ENCODE peak calls at places on chromosomes 1 and 21, in seven cellular contexts. V is K562, D is HCT116, O is H1, L is SK-N-SH, W is HepG2, X is GM12878. N is an unnamed sample.

GRCh38 chr1:208045410-208046252 is 134.7 kb upstream of the CD34 start:
- DNase-seq in V (no peak), D (peak), O (no peak), L (no peak), W (no peak), X (no peak), N (peak)

GRCh38 chr1:93502561-93502960 is 54.6 kb downstream of the FNBP1L start:
- DNase-seq in V (no peak), D (no peak), O (no peak), L (no peak), W (no peak), X (no peak), N (no peak)

GRCh38 chr1:183881387-183882084 is 76.6 kb downstream of the RGL1 start:
- DNase-seq in V (no peak), D (no peak), O (peak), L (no peak), W (peak), X (no peak), N (no peak)

GRCh38 chr21:44940116-44940631 is 345 bp downstream of the SLX9 start:
- DNase-seq in V (no peak), D (no peak), O (no peak), L (no peak), W (no peak), X (no peak), N (no peak)

GRCh38 chr1:200180821-200181220 is 153.3 kb downstream of the NR5A2 start:
- DNase-seq in V (no peak), D (peak), O (no peak), L (no peak), W (no peak), X (no peak), N (peak)

GRCh38 chr1:181117648-181118449 is 29.3 kb downstream of the IER5 start:
- DNase-seq in V (no peak), D (peak), O (no peak), L (peak), W (no peak), X (no peak), N (peak)

GRCh38 chr1:205939690-205940330 is 3.4 kb downstream of the SLC26A9 start:
- DNase-seq in V (peak), D (peak), O (peak), L (peak), W (peak), X (no peak), N (no peak)

GRCh38 chr21:36783612-36784383 is 84.9 kb downstream of the SIM2 start:
- DNase-seq in V (no peak), D (peak), O (no peak), L (no peak), W (peak), X (no peak), N (no peak)

GRCh38 chr1:44676484-44677200 is 2.1 kb downstream of the ARMH1 start:
- DNase-seq in V (no peak), D (no peak), O (no peak), L (no peak), W (no peak), X (no peak), N (no peak)

GRCh38 chr1:237012789-237013383 is 8.6 kb upstream of the MT1HL1 start:
- DNase-seq in V (peak), D (no peak), O (no peak), L (peak), W (peak), X (no peak), N (peak)

GRCh38 chr1:18556364-18556763 is 74.3 kb upstream of the PAX7 start:
- DNase-seq in V (peak), D (peak), O (no peak), L (peak), W (peak), X (no peak), N (peak)

GRCh38 chr1:106814418-106814817 is 242.1 kb upstream of the PRMT6 start:
- DNase-seq in V (no peak), D (no peak), O (no peak), L (no peak), W (no peak), X (no peak), N (no peak)

GRCh38 chr1:66596191-66596590 is 62.2 kb downstream of the SGIP1 start:
- DNase-seq in V (no peak), D (no peak), O (no peak), L (no peak), W (no peak), X (no peak), N (no peak)

GRCh38 chr1:9825101-9826074 is 1.6 kb upstream of the CLSTN1 start:
- DNase-seq in V (peak), D (peak), O (peak), L (no peak), W (peak), X (peak), N (peak)

GRCh38 chr1:217273866-217274265 is 357.0 kb downstream of the GPATCH2 start:
- DNase-seq in V (no peak), D (no peak), O (no peak), L (no peak), W (no peak), X (no peak), N (no peak)

GRCh38 chr1:231432996-231433395 is 10.9 kb upstream of the EGLN1 start:
- DNase-seq in V (no peak), D (no peak), O (no peak), L (no peak), W (no peak), X (no peak), N (no peak)

GRCh38 chr1:57293214-57293613 is 130.6 kb downstream of the DAB1 start:
- DNase-seq in V (no peak), D (no peak), O (no peak), L (no peak), W (no peak), X (no peak), N (no peak)

GRCh38 chr1:219686171-219686570 is 73.3 kb upstream of the ZC3H11B start:
- DNase-seq in V (no peak), D (no peak), O (no peak), L (no peak), W (no peak), X (no peak), N (no peak)

GRCh38 chr1:180501865-180502360 is 464 bp downstream of the ACBD6 start:
- DNase-seq in V (peak), D (no peak), O (no peak), L (no peak), W (no peak), X (no peak), N (no peak)

GRCh38 chr21:25565272-25566199 is 41.7 kb downstream of the MRPL39 start:
- DNase-seq in V (no peak), D (no peak), O (no peak), L (no peak), W (no peak), X (no peak), N (no peak)

GRCh38 chr1:172742599-172743500 is 83.9 kb downstream of the FASLG start:
- DNase-seq in V (peak), D (peak), O (no peak), L (peak), W (peak), X (no peak), N (no peak)

GRCh38 chr1:113998361-113998760 is 19.1 kb downstream of the OLFML3 start:
- DNase-seq in V (no peak), D (no peak), O (no peak), L (peak), W (no peak), X (no peak), N (no peak)

GRCh38 chr21:38129711-38130110 is 127.1 kb upstream of the KCNJ15 start:
- DNase-seq in V (no peak), D (no peak), O (no peak), L (no peak), W (no peak), X (no peak), N (peak)

GRCh38 chr1:65469126-65469888 is 48.8 kb downstream of the LEPR start:
- DNase-seq in V (peak), D (no peak), O (no peak), L (no peak), W (peak), X (no peak), N (no peak)

GRCh38 chr1:228156518-228156875 is 6.8 kb downstream of the GJC2 start:
- DNase-seq in V (no peak), D (no peak), O (no peak), L (no peak), W (no peak), X (no peak), N (no peak)

GRCh38 chr1:246528933-246529731 is 22.1 kb upstream of the SMYD3 start:
- DNase-seq in V (no peak), D (no peak), O (no peak), L (no peak), W (peak), X (no peak), N (peak)

GRCh38 chr1:201408176-201408814 is 9.2 kb upstream of the LAD1 start:
- DNase-seq in V (peak), D (peak), O (peak), L (peak), W (peak), X (no peak), N (peak)

GRCh38 chr1:89833183-89834077 is 12.6 kb downstream of the LRRC8D start:
- DNase-seq in V (no peak), D (no peak), O (no peak), L (no peak), W (peak), X (no peak), N (no peak)

GRCh38 chr21:42556476-42556875 is 42.8 kb downstream of the SLC37A1 start:
- DNase-seq in V (no peak), D (no peak), O (no peak), L (no peak), W (no peak), X (no peak), N (no peak)

GRCh38 chr1:26833432-26834405 is 7.2 kb downstream of the ZDHHC18 start:
- DNase-seq in V (no peak), D (no peak), O (no peak), L (no peak), W (no peak), X (peak), N (no peak)

GRCh38 chr1:18542351-18542750 is 61.6 kb downstream of the KLHDC7A start:
- DNase-seq in V (no peak), D (no peak), O (no peak), L (no peak), W (no peak), X (no peak), N (no peak)

GRCh38 chr1:26132128-26132824 is 20.7 kb downstream of the PDIK1L start:
- DNase-seq in V (peak), D (no peak), O (peak), L (no peak), W (no peak), X (no peak), N (peak)

GRCh38 chr21:46114963-46115362 is 17.1 kb downstream of the COL6A2 start:
- DNase-seq in V (no peak), D (no peak), O (no peak), L (peak), W (no peak), X (no peak), N (no peak)

GRCh38 chr1:11056504-11056903 is 3.3 kb downstream of the SRM start:
- DNase-seq in V (no peak), D (no peak), O (no peak), L (no peak), W (no peak), X (no peak), N (no peak)
- TF ChIP-seq JUND in V (no peak), D (no peak), O (no peak), L (no peak), W (no peak), X (no peak), N (no peak)

GRCh38 chr1:151237678-151238466 is 16.7 kb upstream of the PSMD4 start:
- DNase-seq in V (no peak), D (no peak), O (no peak), L (no peak), W (no peak), X (no peak), N (no peak)

GRCh38 chr1:151235235-151235634 is 19.3 kb upstream of the PSMD4 start:
- DNase-seq in V (no peak), D (no peak), O (no peak), L (no peak), W (no peak), X (no peak), N (no peak)

GRCh38 chr1:151243683-151244216 is 10.8 kb upstream of the PSMD4 start:
- DNase-seq in V (no peak), D (no peak), O (no peak), L (no peak), W (no peak), X (no peak), N (no peak)

GRCh38 chr1:151242442-151242841 is 12.1 kb upstream of the PSMD4 start:
- DNase-seq in V (no peak), D (no peak), O (no peak), L (no peak), W (no peak), X (no peak), N (no peak)

DNA sequence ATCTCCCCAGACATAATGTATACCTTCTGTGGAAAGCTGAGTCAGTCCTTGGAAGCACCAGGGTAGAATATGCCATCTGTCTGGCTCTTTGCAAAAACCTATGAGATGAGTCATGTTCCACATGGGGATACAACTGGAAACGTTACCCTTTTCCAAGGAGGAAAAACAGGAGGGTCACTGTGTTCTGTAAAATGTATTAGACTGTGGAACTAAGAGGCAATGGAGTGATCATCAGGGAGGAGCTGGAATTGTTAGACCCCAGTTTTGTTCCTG is 16.1 kb upstream of the PSMD4 start:
- DNase-seq in V (no peak), D (no peak), O (no peak), L (peak), W (no peak), X (no peak), N (no peak)
- TF ChIP-seq JUND in V (no peak), D (no peak), O (no peak), L (peak), W (no peak), X (no peak), N (no peak)

DNA sequence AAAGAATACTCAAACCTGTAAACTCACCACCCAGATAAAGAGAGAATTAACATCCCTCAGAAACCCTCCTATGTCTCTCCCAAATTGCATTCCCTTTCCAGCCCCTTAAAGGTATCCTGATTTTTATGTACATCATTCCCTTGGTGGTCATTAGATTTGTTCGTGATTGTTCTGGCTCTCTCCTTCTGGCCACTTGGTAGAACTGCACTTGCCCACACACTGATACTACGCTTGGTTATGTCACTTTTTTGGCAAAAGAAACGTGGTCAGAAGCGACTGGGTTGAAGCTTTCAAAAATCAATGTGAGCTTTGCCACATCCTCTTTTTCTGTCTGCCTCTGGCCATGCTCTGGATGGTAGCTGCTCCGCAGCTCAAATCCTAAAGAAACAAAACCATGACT is 76.3 kb downstream of the KRTAP19-8 start:
- DNase-seq in V (no peak), D (no peak), O (no peak), L (no peak), W (no peak), X (no peak), N (no peak)
- TF ChIP-seq JUND in V (no peak), D (no peak), O (no peak), L (no peak), W (no peak), X (no peak), N (no peak)

GRCh38 chr1:24963099-24963872 is 33.2 kb upstream of the RUNX3 start:
- DNase-seq in V (peak), D (no peak), O (no peak), L (no peak), W (no peak), X (no peak), N (no peak)

GRCh38 chr1:24966121-24966723 is 36.1 kb upstream of the RUNX3 start:
- DNase-seq in V (no peak), D (no peak), O (no peak), L (no peak), W (no peak), X (no peak), N (no peak)

GRCh38 chr1:24965571-24965930 is 35.5 kb upstream of the RUNX3 start:
- DNase-seq in V (no peak), D (no peak), O (no peak), L (no peak), W (no peak), X (no peak), N (no peak)

GRCh38 chr1:24963943-24964677 is 34.0 kb upstream of the RUNX3 start:
- DNase-seq in V (no peak), D (no peak), O (no peak), L (no peak), W (no peak), X (no peak), N (no peak)

GRCh38 chr1:24964811-24965570 is 34.9 kb upstream of the RUNX3 start:
- DNase-seq in V (peak), D (no peak), O (no peak), L (no peak), W (no peak), X (peak), N (no peak)
- TF ChIP-seq JUND in V (no peak), D (no peak), O (no peak), L (no peak), W (no peak), X (no peak), N (no peak)

DNA sequence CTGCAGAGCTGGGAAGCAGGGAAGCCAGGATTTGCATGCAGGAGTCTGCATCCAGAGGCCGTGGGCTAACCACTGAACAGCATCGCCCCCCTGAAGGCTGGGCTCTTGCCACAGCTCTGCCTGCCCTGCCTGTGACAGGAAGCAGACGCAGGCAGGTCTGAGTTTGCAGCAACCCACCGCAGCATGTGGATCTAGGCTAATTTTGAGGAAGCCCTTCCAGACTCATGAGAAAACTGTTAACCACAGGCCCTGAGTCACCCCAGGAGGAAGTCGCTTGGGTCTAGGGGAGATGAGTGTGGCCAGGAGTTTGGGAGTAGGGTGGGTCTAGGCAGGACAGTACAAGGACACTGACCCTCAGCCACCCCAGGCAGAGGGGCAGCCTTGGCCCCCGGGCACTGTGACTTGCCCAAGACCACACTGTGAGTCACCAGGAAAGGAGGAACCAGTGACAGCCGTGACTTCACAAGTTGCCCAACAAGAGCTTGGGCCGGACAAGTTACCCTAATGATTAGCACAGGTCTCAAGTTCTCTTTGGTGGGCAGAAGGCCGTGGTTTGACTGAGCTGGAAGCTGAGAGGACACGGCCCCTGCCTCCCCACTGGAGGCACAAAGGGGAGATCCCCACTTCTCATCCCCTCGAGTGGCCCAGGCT is 904 bp downstream of the LAPTM5 start:
- DNase-seq in V (peak), D (no peak), O (no peak), L (no peak), W (no peak), X (no peak), N (no peak)
- TF ChIP-seq JUND in V (peak), D (no peak), O (no peak), L (no peak), W (no peak), X (no peak), N (no peak)

GRCh38 chr1:39288735-39289465 is 84.4 kb downstream of the MACF1 start:
- DNase-seq in V (no peak), D (no peak), O (no peak), L (no peak), W (no peak), X (no peak), N (no peak)

GRCh38 chr1:39282537-39283216 is 78.2 kb downstream of the MACF1 start:
- DNase-seq in V (no peak), D (no peak), O (no peak), L (no peak), W (peak), X (no peak), N (no peak)

GRCh38 chr1:39292401-39292800 is 87.9 kb downstream of the MACF1 start:
- DNase-seq in V (no peak), D (no peak), O (no peak), L (no peak), W (no peak), X (no peak), N (no peak)

GRCh38 chr1:39283858-39284257 is 79.4 kb downstream of the MACF1 start:
- DNase-seq in V (no peak), D (no peak), O (no peak), L (no peak), W (no peak), X (no peak), N (no peak)

DNA sequence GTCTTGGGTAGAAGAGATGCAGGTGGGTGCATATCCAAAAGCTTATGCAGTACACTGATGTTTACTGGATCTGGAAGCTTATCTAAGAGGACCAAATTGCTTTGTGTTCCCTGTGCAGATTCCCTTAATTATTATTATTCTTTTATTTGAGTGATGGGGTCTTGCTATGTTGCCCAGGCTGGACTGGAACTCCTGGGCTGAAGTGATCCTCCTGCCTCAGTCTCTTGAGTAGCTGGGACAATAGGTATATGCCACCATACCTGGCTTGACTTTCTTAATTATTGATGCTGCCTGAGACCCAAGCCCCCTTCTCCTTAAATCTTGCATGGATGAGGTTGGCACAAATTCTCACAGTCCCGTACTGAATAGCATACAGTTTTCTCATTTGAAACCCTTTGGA is 83.0 kb downstream of the MACF1 start:
- DNase-seq in V (no peak), D (no peak), O (no peak), L (no peak), W (no peak), X (no peak), N (no peak)
- TF ChIP-seq JUND in V (no peak), D (no peak), O (no peak), L (no peak), W (no peak), X (no peak), N (no peak)

GRCh38 chr1:40078512-40079333 is 18.3 kb downstream of the PPT1 start:
- DNase-seq in V (peak), D (peak), O (peak), L (peak), W (peak), X (no peak), N (no peak)
- TF ChIP-seq JUND in V (no peak), D (no peak), O (no peak), L (no peak), W (no peak), X (no peak), N (no peak)

DNA sequence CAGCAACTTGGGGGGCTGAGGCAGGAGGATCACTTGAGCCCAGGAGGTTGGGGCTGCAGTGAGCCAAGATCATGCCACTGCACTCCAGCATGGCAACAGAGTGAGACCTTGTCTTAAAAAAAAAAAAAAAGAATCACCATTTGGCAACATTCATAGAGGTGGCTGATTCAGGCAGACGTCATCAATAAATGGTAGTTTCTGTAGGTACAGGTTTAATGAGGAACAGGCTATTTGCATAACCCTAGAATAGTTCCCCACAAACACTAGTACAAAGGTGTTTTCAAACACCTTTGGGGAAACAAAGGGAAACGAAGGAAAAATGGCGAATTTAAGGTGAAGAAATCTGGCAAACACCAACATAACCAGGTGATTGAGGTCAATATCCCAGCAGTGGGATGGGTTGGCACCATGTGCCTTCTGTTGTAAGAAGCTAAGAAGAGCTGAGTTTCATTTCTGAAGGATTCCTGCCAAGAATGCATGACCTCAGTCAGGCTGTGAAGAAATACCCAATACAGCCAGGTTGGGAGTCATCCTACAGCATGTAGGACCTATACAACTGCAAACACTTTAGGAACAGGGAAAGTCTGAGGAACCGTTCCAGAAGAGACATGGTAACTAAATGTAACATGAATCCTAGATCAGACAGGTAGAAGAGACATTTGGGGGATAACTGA is 5.6 kb downstream of the LPAR3 start:
- DNase-seq in V (no peak), D (no peak), O (no peak), L (no peak), W (no peak), X (no peak), N (peak)
- TF ChIP-seq JUND in V (no peak), D (no peak), O (no peak), L (no peak), W (no peak), X (no peak), N (no peak)